ENCODE peak calls at places on chromosomes 13 and 19, in five cellular contexts. C is body of pancreas; W is fibroblast of villous mesenchyme; R is DMS153; Z is stimulated activated naive CD8-positive, alpha-beta T cell treated with anti-CD3 and anti-CD28 coated beads, Interleukin-15, amount 100 ng/mL, for 72 hours. N is an unnamed sample.
A peak's percentile ranks its signal among the peaks of the same experiment; 100 is the strongest.

GRCh38 chr19:42271045-42271419 is 2.0 kb downstream of the CIC start:
- DNase-seq in C (peak; percentile 46), W (no peak), R (no peak), Z (no peak), N (no peak)

GRCh38 chr19:8618751-8619150 is 8.2 kb upstream of the ADAMTS10 start:
- DNase-seq in C (no peak), W (no peak), R (no peak), Z (no peak), N (no peak)

GRCh38 chr19:58033741-58034475 is at the start of gene ZSCAN1:
- DNase-seq in C (peak; percentile 90), W (peak; percentile 68), R (no peak), Z (peak; percentile 41), N (no peak)

GRCh38 chr13:39201075-39201630 is 162.9 kb downstream of the NHLRC3 start:
- DNase-seq in C (no peak), W (no peak), R (peak; percentile 55), Z (no peak), N (no peak)

GRCh38 chr19:35513231-35513974 is at the start of gene DMKN:
- DNase-seq in C (no peak), W (peak; percentile 56), R (no peak), Z (no peak), N (no peak)

GRCh38 chr19:7772752-7773291 is 9.8 kb downstream of the CLEC4M start:
- DNase-seq in C (no peak), W (peak; percentile 38), R (no peak), Z (peak; percentile 67), N (peak; percentile 38)

GRCh38 chr19:40610396-40611064 is 9.4 kb downstream of the LTBP4 start:
- DNase-seq in C (peak; percentile 82), W (no peak), R (peak; percentile 51), Z (peak; percentile 70), N (peak; percentile 57)

GRCh38 chr19:7691497-7691896 is 10.4 kb downstream of the FCER2 start:
- DNase-seq in C (no peak), W (no peak), R (no peak), Z (peak; percentile 71), N (no peak)

GRCh38 chr13:93079294-93079693 is 147.3 kb upstream of the GPC6 start:
- DNase-seq in C (no peak), W (peak; percentile 18), R (no peak), Z (no peak), N (no peak)

GRCh38 chr19:4088975-4089374 is 22.3 kb upstream of the ZBTB7A start:
- DNase-seq in C (no peak), W (no peak), R (no peak), Z (peak; percentile 55), N (no peak)

GRCh38 chr19:48344892-48345291 is 18.8 kb downstream of the TMEM143 start:
- DNase-seq in C (no peak), W (no peak), R (no peak), Z (no peak), N (no peak)